ENCODE peak calls at places on chromosomes 7 and 10, in eight cellular contexts. S, I, B, W, A, G, M and F are unnamed samples.

GRCh38 chr7:98250789-98251188 is 1.2 kb downstream of the TECPR1 start:
- DNase-seq in S (no peak), I (peak; percentile 77), B (no peak), W (no peak), A (peak; percentile 19), G (peak; percentile 29), M (peak; percentile 40), F (no peak)

GRCh38 chr10:123559066-123559822 is 106.9 kb upstream of the GPR26 start:
- DNase-seq in S (peak; percentile 22), I (peak; percentile 40), B (peak; percentile 65), W (peak; percentile 53), A (peak; percentile 57), G (peak; percentile 68), M (peak; percentile 61), F (no peak)

GRCh38 chr7:143282124-143282523 is 2.6 kb upstream of the TMEM139 start:
- DNase-seq in S (no peak), I (no peak), B (no peak), W (no peak), A (no peak), G (no peak), M (no peak), F (no peak)

GRCh38 chr10:70836319-70836718 is 20.6 kb downstream of the SGPL1 start:
- DNase-seq in S (no peak), I (no peak), B (no peak), W (no peak), A (no peak), G (no peak), M (no peak), F (no peak)

GRCh38 chr10:9024210-9024609 is 969.7 kb downstream of the GATA3 start:
- DNase-seq in S (no peak), I (no peak), B (no peak), W (no peak), A (no peak), G (no peak), M (no peak), F (no peak)

GRCh38 chr7:2313450-2314208 is 612 bp downstream of the SNX8 start:
- DNase-seq in S (peak; percentile 34), I (peak; percentile 29), B (no peak), W (no peak), A (peak; percentile 2), G (no peak), M (no peak), F (no peak)

GRCh38 chr10:386751-387693 is 251.8 kb downstream of the ZMYND11 start:
- DNase-seq in S (no peak), I (no peak), B (no peak), W (no peak), A (no peak), G (no peak), M (no peak), F (no peak)

GRCh38 chr10:117477241-117477947 is 65.2 kb upstream of the EMX2 start:
- DNase-seq in S (no peak), I (no peak), B (no peak), W (no peak), A (no peak), G (no peak), M (no peak), F (no peak)

GRCh38 chr7:99928994-99929729 is at the start of gene GJC3:
- DNase-seq in S (peak; percentile 24), I (peak; percentile 55), B (peak; percentile 20), W (peak; percentile 76), A (peak; percentile 17), G (peak; percentile 22), M (peak; percentile 26), F (no peak)

GRCh38 chr10:116728526-116729096 is 13.8 kb downstream of the HSPA12A start:
- DNase-seq in S (no peak), I (no peak), B (no peak), W (no peak), A (no peak), G (no peak), M (no peak), F (no peak)

GRCh38 chr10:101272229-101272868 is 43.1 kb upstream of the LBX1 start:
- DNase-seq in S (peak; percentile 73), I (peak; percentile 37), B (peak; percentile 75), W (peak; percentile 53), A (peak; percentile 50), G (peak; percentile 58), M (peak; percentile 46), F (no peak)

GRCh38 chr10:71471957-71472365 is 75.2 kb downstream of the CDH23 start:
- DNase-seq in S (no peak), I (no peak), B (no peak), W (no peak), A (no peak), G (no peak), M (no peak), F (no peak)

GRCh38 chr10:126262971-126263370 is 125.3 kb downstream of the ADAM12 start:
- DNase-seq in S (no peak), I (no peak), B (no peak), W (no peak), A (no peak), G (no peak), M (no peak), F (no peak)

GRCh38 chr10:17228081-17229015 is at the start of gene VIM:
- DNase-seq in S (peak; percentile 98), I (peak; percentile 96), B (peak; percentile 87), W (no peak), A (peak; percentile 79), G (peak; percentile 85), M (peak; percentile 85), F (no peak)

GRCh38 chr7:159070422-159071148 is 74.1 kb downstream of the VIPR2 start:
- DNase-seq in S (no peak), I (peak; percentile 53), B (no peak), W (no peak), A (no peak), G (no peak), M (no peak), F (no peak)

GRCh38 chr7:108178393-108178792 is 48.2 kb upstream of the LAMB4 start:
- DNase-seq in S (no peak), I (no peak), B (no peak), W (peak; percentile 99), A (no peak), G (no peak), M (no peak), F (no peak)

GRCh38 chr7:36312064-36312914 is 77.4 kb upstream of the ANLN start:
- DNase-seq in S (no peak), I (peak; percentile 19), B (no peak), W (no peak), A (no peak), G (peak; percentile 24), M (no peak), F (no peak)